ENCODE peak calls at places on chromosomes 4 and X, in four cellular contexts. V is cardiac muscle cell, R is OCI-LY7, J is GM13977. E is an unnamed sample.

GRCh38 chr4:44160776-44161377 is 287.7 kb downstream of the KCTD8 start:
- DNase-seq in V (no peak), R (no peak), J (no peak), E (no peak)

GRCh38 chr4:102620697-102621497 is 119.7 kb downstream of the NFKB1 start:
- DNase-seq in V (peak), R (peak), J (peak), E (peak)

GRCh38 chrX:34893741-34894140 is 48.9 kb upstream of the FAM47B start:
- DNase-seq in V (no peak), R (peak), J (no peak), E (no peak)

GRCh38 chr4:151652841-151653547 is 107.8 kb downstream of the GATB start:
- DNase-seq in V (peak), R (no peak), J (no peak), E (no peak)

GRCh38 chrX:47643926-47644325 is 6.4 kb downstream of the ELK1 start:
- DNase-seq in V (peak), R (no peak), J (no peak), E (no peak)

GRCh38 chr4:144176476-144176875 is 36.0 kb upstream of the GYPA start:
- DNase-seq in V (no peak), R (no peak), J (no peak), E (no peak)

GRCh38 chrX:129741880-129742758 is 3.3 kb downstream of the XPNPEP2 start:
- DNase-seq in V (peak), R (no peak), J (peak), E (no peak)

GRCh38 chrX:41435708-41436107 is 11.4 kb upstream of the NYX start:
- DNase-seq in V (no peak), R (no peak), J (no peak), E (no peak)

GRCh38 chrX:10160221-10160620 is 3.4 kb downstream of the CLCN4 start:
- DNase-seq in V (no peak), R (no peak), J (no peak), E (no peak)

GRCh38 chrX:47223476-47224250 is 5.2 kb downstream of the CDK16 start:
- DNase-seq in V (no peak), R (no peak), J (no peak), E (no peak)

GRCh38 chr4:184292877-184293276 is 75.2 kb upstream of the ENPP6 start:
- DNase-seq in V (no peak), R (no peak), J (no peak), E (no peak)

GRCh38 chr4:162644346-162644745 is 480.5 kb upstream of the FSTL5 start:
- DNase-seq in V (no peak), R (no peak), J (no peak), E (no peak)

GRCh38 chr4:165369522-165369921 is 9.3 kb upstream of the CPE start:
- DNase-seq in V (peak), R (no peak), J (no peak), E (no peak)

GRCh38 chr4:158826882-158827281 is 58.1 kb downstream of the FNIP2 start:
- DNase-seq in V (no peak), R (no peak), J (no peak), E (no peak)

GRCh38 chr4:39621582-39621981 is 17.1 kb downstream of the SMIM14 start:
- DNase-seq in V (peak), R (no peak), J (no peak), E (no peak)

GRCh38 chrX:15903186-15903681 is 48.6 kb upstream of the AP1S2 start:
- DNase-seq in V (no peak), R (peak), J (peak), E (peak)

GRCh38 chrX:134558133-134558532 is 98.2 kb downstream of the HPRT1 start:
- DNase-seq in V (no peak), R (no peak), J (no peak), E (no peak)
- TF ChIP-seq CTCF in V (no peak), R (no peak), J (no peak), E (no peak)

GRCh38 chr4:118005883-118006282 is 28.4 kb upstream of the NDST3 start:
- DNase-seq in V (no peak), R (no peak), J (no peak), E (no peak)
- TF ChIP-seq CTCF in V (no peak), R (peak), J (no peak), E (no peak)

GRCh38 chr4:99382745-99383360 is 30.3 kb upstream of the ADH1C start:
- DNase-seq in V (no peak), R (no peak), J (no peak), E (no peak)

GRCh38 chr4:99383381-99383780 is 30.8 kb upstream of the ADH1C start:
- DNase-seq in V (no peak), R (no peak), J (no peak), E (no peak)

GRCh38 chr4:99381588-99382175 is 29.1 kb upstream of the ADH1C start:
- DNase-seq in V (no peak), R (no peak), J (no peak), E (no peak)

GRCh38 chr4:99379571-99379970 is 27.0 kb upstream of the ADH1C start:
- DNase-seq in V (peak), R (no peak), J (no peak), E (no peak)

GRCh38 chr4:99383833-99384392 is 31.4 kb upstream of the ADH1C start:
- DNase-seq in V (peak), R (no peak), J (no peak), E (no peak)
- TF ChIP-seq CTCF in V (no peak), R (no peak), J (no peak), E (no peak)

DNA sequence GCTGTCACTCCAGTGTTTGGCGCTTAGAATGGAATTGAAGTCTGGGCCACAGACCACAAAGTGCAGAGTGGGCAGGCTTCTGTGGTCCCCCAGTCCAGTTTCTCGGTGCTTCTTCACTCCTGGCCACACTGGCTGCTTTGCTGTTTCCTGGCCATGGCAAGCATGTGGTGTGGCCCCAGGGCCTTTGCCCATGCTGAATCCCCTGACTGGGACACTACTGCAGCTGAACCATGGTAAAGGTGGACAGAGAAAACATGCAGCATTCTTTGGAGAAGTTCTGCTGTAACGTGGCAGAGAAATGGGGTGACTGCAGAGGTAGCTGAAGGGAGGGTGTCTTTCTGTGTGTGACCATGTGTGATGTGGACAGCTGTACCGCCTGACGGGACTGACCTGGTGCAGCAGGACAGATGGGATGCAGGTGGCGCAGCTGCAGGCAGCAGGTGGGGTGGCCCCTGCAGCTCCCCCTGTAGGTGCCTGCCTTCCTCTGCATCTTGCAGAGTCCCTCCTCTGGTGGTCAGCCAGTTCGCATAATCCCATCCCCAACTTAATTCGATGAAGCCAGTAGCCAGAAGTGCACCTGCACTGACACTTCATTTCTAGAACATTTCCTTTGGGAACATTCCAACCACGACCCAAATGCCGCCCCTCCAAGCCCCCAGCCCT is 13.2 kb upstream of the S100P start:
- DNase-seq in V (no peak), R (no peak), J (no peak), E (peak)
- TF ChIP-seq CTCF in V (no peak), R (no peak), J (peak), E (no peak)

DNA sequence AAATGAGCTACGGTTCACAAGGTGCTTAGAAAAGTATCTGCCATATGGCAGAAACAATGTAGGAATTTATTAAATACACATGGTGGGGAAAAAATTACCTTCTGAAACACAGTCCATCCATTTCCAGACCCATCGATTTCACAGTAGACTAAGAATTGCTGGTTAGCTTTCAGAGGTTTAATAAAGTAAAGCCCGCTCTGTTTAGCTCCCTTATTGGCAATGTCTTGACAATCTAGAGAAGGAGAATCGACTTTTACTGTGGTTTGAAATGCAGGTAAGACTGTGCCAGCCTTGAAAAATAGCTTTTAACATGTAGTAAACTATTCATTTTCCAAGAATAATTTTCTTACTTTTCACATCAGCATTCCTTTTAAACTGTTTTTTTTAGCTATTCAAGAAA is 2.9 kb downstream of the FGG start:
- DNase-seq in V (no peak), R (no peak), J (no peak), E (no peak)
- TF ChIP-seq CTCF in V (no peak), R (no peak), J (no peak), E (no peak)

DNA sequence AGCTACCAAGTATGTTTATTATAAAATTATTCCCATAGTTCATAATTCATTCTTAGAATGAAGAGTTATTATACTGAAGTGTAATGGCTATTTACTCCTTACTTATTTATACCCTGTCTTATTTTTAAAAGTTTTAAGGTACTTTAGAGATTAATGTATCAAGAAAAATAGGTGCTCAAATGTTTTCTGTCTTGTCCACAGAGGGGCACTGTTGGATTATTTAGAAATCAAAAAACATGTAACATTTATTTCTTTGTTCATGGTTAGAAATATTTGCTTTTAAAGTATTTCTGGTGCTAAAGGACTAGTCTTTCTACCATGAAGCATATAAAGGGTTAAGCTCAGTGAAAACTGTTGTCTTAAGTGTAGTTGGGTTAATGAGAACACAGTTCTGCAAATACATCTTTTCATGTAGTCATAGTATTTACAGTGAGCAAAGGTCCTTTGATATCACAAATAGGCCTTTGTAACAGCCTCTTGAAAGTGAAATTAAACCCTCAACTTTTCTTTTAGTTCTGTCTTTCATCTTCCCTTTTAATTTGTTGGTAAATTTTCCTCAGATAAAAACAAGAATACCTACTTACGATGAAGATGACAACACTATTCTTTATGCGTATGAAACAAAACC is 7.7 kb downstream of the SCML1 start:
- DNase-seq in V (peak), R (no peak), J (no peak), E (no peak)
- TF ChIP-seq CTCF in V (peak), R (peak), J (peak), E (no peak)